ENCODE peak calls at places on chromosomes 5 and 9, in eight cellular contexts. One of them, this sample, is unnamed.

GRCh38 chr5:34626036-34626435 is 30.1 kb upstream of the RAI14 start:
- DNase-seq in Daoy: peak; percentile 77
- DNase-seq in HepG2: no peak
- DNase-seq in GM10248: no peak
- DNase-seq in HCEC 1CT: peak; percentile 90
- DNase-seq in breast epithelium: no peak
- DNase-seq in stimulated activated CD4-positive, alpha-beta T cell treated with anti-CD3 and anti-CD28 coated beads, Interleukin-4, amount 100 ng/mL, for 48 hours: no peak
- DNase-seq in head of caudate nucleus: no peak
- DNase-seq in this sample: peak; percentile 93

GRCh38 chr9:68738346-68738745 is 33.3 kb downstream of the PIP5K1B start:
- DNase-seq in head of caudate nucleus: no peak
- DNase-seq in breast epithelium: no peak
- DNase-seq in Daoy: no peak
- DNase-seq in HCEC 1CT: no peak
- DNase-seq in GM10248: no peak
- DNase-seq in stimulated activated CD4-positive, alpha-beta T cell treated with anti-CD3 and anti-CD28 coated beads, Interleukin-4, amount 100 ng/mL, for 48 hours: no peak
- DNase-seq in HepG2: no peak
- DNase-seq in this sample: no peak

GRCh38 chr9:36141288-36141687 is 4.8 kb downstream of the GLIPR2 start:
- DNase-seq in GM10248: no peak
- DNase-seq in breast epithelium: no peak
- DNase-seq in head of caudate nucleus: peak; percentile 29
- DNase-seq in Daoy: peak; percentile 65
- DNase-seq in stimulated activated CD4-positive, alpha-beta T cell treated with anti-CD3 and anti-CD28 coated beads, Interleukin-4, amount 100 ng/mL, for 48 hours: no peak
- DNase-seq in HepG2: no peak
- DNase-seq in HCEC 1CT: peak; percentile 47
- DNase-seq in this sample: peak; percentile 41

GRCh38 chr5:85896499-85896898 is 721.2 kb upstream of the COX7C start:
- DNase-seq in GM10248: no peak
- DNase-seq in breast epithelium: no peak
- DNase-seq in HepG2: no peak
- DNase-seq in HCEC 1CT: no peak
- DNase-seq in stimulated activated CD4-positive, alpha-beta T cell treated with anti-CD3 and anti-CD28 coated beads, Interleukin-4, amount 100 ng/mL, for 48 hours: no peak
- DNase-seq in Daoy: no peak
- DNase-seq in head of caudate nucleus: no peak
- DNase-seq in this sample: no peak

GRCh38 chr9:136093331-136093986 is 1.6 kb downstream of the NACC2 start:
- DNase-seq in head of caudate nucleus: no peak
- DNase-seq in HepG2: no peak
- DNase-seq in GM10248: no peak
- DNase-seq in stimulated activated CD4-positive, alpha-beta T cell treated with anti-CD3 and anti-CD28 coated beads, Interleukin-4, amount 100 ng/mL, for 48 hours: no peak
- DNase-seq in HCEC 1CT: no peak
- DNase-seq in breast epithelium: no peak
- DNase-seq in Daoy: no peak
- DNase-seq in this sample: no peak

GRCh38 chr9:28031521-28032177 is 458.4 kb upstream of the C9orf72 start:
- DNase-seq in Daoy: no peak
- DNase-seq in breast epithelium: no peak
- DNase-seq in GM10248: no peak
- DNase-seq in head of caudate nucleus: no peak
- DNase-seq in HepG2: no peak
- DNase-seq in stimulated activated CD4-positive, alpha-beta T cell treated with anti-CD3 and anti-CD28 coated beads, Interleukin-4, amount 100 ng/mL, for 48 hours: no peak
- DNase-seq in HCEC 1CT: no peak
- DNase-seq in this sample: no peak

GRCh38 chr5:78320461-78320860 is 26.0 kb upstream of the AP3B1 start:
- DNase-seq in head of caudate nucleus: peak; percentile 5
- DNase-seq in breast epithelium: no peak
- DNase-seq in HepG2: peak; percentile 15
- DNase-seq in HCEC 1CT: peak; percentile 57
- DNase-seq in GM10248: peak; percentile 31
- DNase-seq in Daoy: peak; percentile 12
- DNase-seq in stimulated activated CD4-positive, alpha-beta T cell treated with anti-CD3 and anti-CD28 coated beads, Interleukin-4, amount 100 ng/mL, for 48 hours: no peak
- DNase-seq in this sample: peak; percentile 69

GRCh38 chr9:26292943-26293342 is 599.7 kb downstream of the CAAP1 start:
- DNase-seq in HCEC 1CT: peak; percentile 43
- DNase-seq in GM10248: no peak
- DNase-seq in breast epithelium: no peak
- DNase-seq in HepG2: no peak
- DNase-seq in Daoy: no peak
- DNase-seq in head of caudate nucleus: no peak
- DNase-seq in stimulated activated CD4-positive, alpha-beta T cell treated with anti-CD3 and anti-CD28 coated beads, Interleukin-4, amount 100 ng/mL, for 48 hours: no peak
- DNase-seq in this sample: peak; percentile 52

GRCh38 chr5:96657068-96657467 is 5.1 kb upstream of the CAST start:
- DNase-seq in GM10248: peak; percentile 57
- DNase-seq in Daoy: peak; percentile 93
- DNase-seq in HepG2: peak; percentile 12
- DNase-seq in stimulated activated CD4-positive, alpha-beta T cell treated with anti-CD3 and anti-CD28 coated beads, Interleukin-4, amount 100 ng/mL, for 48 hours: no peak
- DNase-seq in head of caudate nucleus: no peak
- DNase-seq in breast epithelium: no peak
- DNase-seq in HCEC 1CT: peak; percentile 93
- DNase-seq in this sample: peak; percentile 94

GRCh38 chr5:121158433-121158832 is 693.2 kb upstream of the FTMT start:
- DNase-seq in GM10248: no peak
- DNase-seq in Daoy: no peak
- DNase-seq in HCEC 1CT: no peak
- DNase-seq in breast epithelium: no peak
- DNase-seq in HepG2: no peak
- DNase-seq in head of caudate nucleus: no peak
- DNase-seq in stimulated activated CD4-positive, alpha-beta T cell treated with anti-CD3 and anti-CD28 coated beads, Interleukin-4, amount 100 ng/mL, for 48 hours: no peak
- DNase-seq in this sample: no peak